ENCODE peak calls at places on chromosomes 6 and 20, in four cellular contexts. T, P, K and R are unnamed samples.

GRCh38 chr6:148596886-148597455 is 149.9 kb upstream of the UST start:
- DNase-seq in T (no peak), P (no peak), K (no peak), R (no peak)

GRCh38 chr20:35421322-35421721 is 9.5 kb upstream of the UQCC1 start:
- DNase-seq in T (no peak), P (no peak), K (no peak), R (no peak)

GRCh38 chr20:37642246-37642645 is 51.6 kb upstream of the CTNNBL1 start:
- DNase-seq in T (no peak), P (no peak), K (no peak), R (no peak)

GRCh38 chr20:17849901-17850673 is 118.5 kb downstream of the SNX5 start:
- DNase-seq in T (no peak), P (peak; percentile 62), K (no peak), R (no peak)

GRCh38 chr6:41042167-41042566 is at the start of gene TSPO2:
- DNase-seq in T (no peak), P (no peak), K (no peak), R (no peak)

GRCh38 chr20:48025061-48025515 is 239.8 kb upstream of the SULF2 start:
- DNase-seq in T (no peak), P (no peak), K (no peak), R (peak; percentile 41)

GRCh38 chr6:140174509-140174908 is 800.1 kb upstream of the CITED2 start:
- DNase-seq in T (no peak), P (no peak), K (no peak), R (no peak)

GRCh38 chr6:136289579-136290405 is at the start of gene BCLAF1:
- DNase-seq in T (peak; percentile 97), P (peak; percentile 99), K (peak; percentile 100), R (peak; percentile 99)

GRCh38 chr6:158150701-158151100 is 17.4 kb downstream of the SERAC1 start:
- DNase-seq in T (no peak), P (no peak), K (no peak), R (no peak)

GRCh38 chr6:6007311-6008113 is 787 bp upstream of the NRN1 start:
- DNase-seq in T (peak; percentile 36), P (no peak), K (no peak), R (peak; percentile 58)

GRCh38 chr6:160810238-160810637 is 108.2 kb downstream of the PLG start:
- DNase-seq in T (no peak), P (peak; percentile 16), K (no peak), R (no peak)

GRCh38 chr6:14910692-14911547 is 334.9 kb upstream of the JARID2 start:
- DNase-seq in T (no peak), P (no peak), K (no peak), R (no peak)

GRCh38 chr20:45359406-45360148 is 3.4 kb upstream of the SYS1 start:
- DNase-seq in T (no peak), P (peak; percentile 82), K (no peak), R (no peak)

GRCh38 chr20:4113996-4114603 is 98.7 kb upstream of the RNF24 start:
- DNase-seq in T (no peak), P (no peak), K (peak; percentile 31), R (no peak)

GRCh38 chr6:18135171-18135570 is 12.7 kb upstream of the NHLRC1 start:
- DNase-seq in T (no peak), P (no peak), K (no peak), R (no peak)

GRCh38 chr20:9126527-9126926 is 57.6 kb downstream of the PLCB4 start:
- DNase-seq in T (no peak), P (no peak), K (no peak), R (no peak)

GRCh38 chr6:94727710-94728109 is 849.6 kb upstream of the MANEA start:
- DNase-seq in T (no peak), P (no peak), K (no peak), R (no peak)

GRCh38 chr6:42315991-42316378 is 98.3 kb upstream of the MRPS10 start:
- DNase-seq in T (no peak), P (peak; percentile 48), K (peak; percentile 47), R (no peak)

GRCh38 chr6:100300221-100300736 is 164.4 kb downstream of the SIM1 start:
- DNase-seq in T (no peak), P (peak; percentile 71), K (no peak), R (no peak)

GRCh38 chr6:134517145-134517658 is 199.3 kb upstream of the SGK1 start:
- DNase-seq in T (peak; percentile 44), P (peak; percentile 69), K (peak; percentile 24), R (peak; percentile 33)

GRCh38 chr6:99146716-99147115 is 199.0 kb upstream of the FBXL4 start:
- DNase-seq in T (no peak), P (no peak), K (no peak), R (no peak)

GRCh38 chr6:80179691-80180090 is 73.2 kb downstream of the BCKDHB start:
- DNase-seq in T (no peak), P (no peak), K (no peak), R (no peak)

GRCh38 chr6:29112135-29112534 is 4.3 kb downstream of the OR2J3 start:
- DNase-seq in T (no peak), P (peak; percentile 31), K (peak; percentile 32), R (peak; percentile 21)

GRCh38 chr6:126107475-126108121 is 121.3 kb downstream of the TRMT11 start:
- DNase-seq in T (no peak), P (no peak), K (no peak), R (no peak)

GRCh38 chr6:56954389-56955170 is at the start of gene BEND6:
- DNase-seq in T (peak; percentile 60), P (peak; percentile 28), K (peak; percentile 90), R (peak; percentile 67)

GRCh38 chr20:51696304-51697118 is 71.7 kb downstream of the ATP9A start:
- DNase-seq in T (no peak), P (no peak), K (no peak), R (no peak)

GRCh38 chr6:11434565-11435326 is 102.8 kb upstream of the TMEM170B start:
- DNase-seq in T (peak; percentile 20), P (peak; percentile 100), K (no peak), R (no peak)

GRCh38 chr20:23050847-23051627 is 1.6 kb upstream of the THBD start:
- DNase-seq in T (peak; percentile 68), P (no peak), K (peak; percentile 92), R (peak; percentile 94)

GRCh38 chr6:95574811-95575210 is 2.5 kb upstream of the MANEA start:
- DNase-seq in T (no peak), P (peak; percentile 47), K (no peak), R (no peak)

GRCh38 chr6:69580696-69581095 is 216.1 kb downstream of the LMBRD1 start:
- DNase-seq in T (no peak), P (no peak), K (no peak), R (no peak)

GRCh38 chr6:122609881-122610689 is at the start of gene PKIB:
- DNase-seq in T (peak; percentile 90), P (peak; percentile 64), K (peak; percentile 56), R (peak; percentile 85)

GRCh38 chr6:69816017-69816416 is 19.2 kb upstream of the LMBRD1 start:
- DNase-seq in T (no peak), P (no peak), K (no peak), R (no peak)

GRCh38 chr20:24705486-24705885 is 236.1 kb downstream of the SYNDIG1 start:
- DNase-seq in T (no peak), P (no peak), K (peak; percentile 3), R (no peak)
- TF ChIP-seq ELF4 in T (no peak), P (no peak), K (no peak), R (no peak)

GRCh38 chr6:43800746-43801488 is 30.9 kb downstream of the VEGFA start:
- DNase-seq in T (no peak), P (no peak), K (no peak), R (no peak)
- TF ChIP-seq ELF4 in T (no peak), P (no peak), K (no peak), R (no peak)

DNA sequence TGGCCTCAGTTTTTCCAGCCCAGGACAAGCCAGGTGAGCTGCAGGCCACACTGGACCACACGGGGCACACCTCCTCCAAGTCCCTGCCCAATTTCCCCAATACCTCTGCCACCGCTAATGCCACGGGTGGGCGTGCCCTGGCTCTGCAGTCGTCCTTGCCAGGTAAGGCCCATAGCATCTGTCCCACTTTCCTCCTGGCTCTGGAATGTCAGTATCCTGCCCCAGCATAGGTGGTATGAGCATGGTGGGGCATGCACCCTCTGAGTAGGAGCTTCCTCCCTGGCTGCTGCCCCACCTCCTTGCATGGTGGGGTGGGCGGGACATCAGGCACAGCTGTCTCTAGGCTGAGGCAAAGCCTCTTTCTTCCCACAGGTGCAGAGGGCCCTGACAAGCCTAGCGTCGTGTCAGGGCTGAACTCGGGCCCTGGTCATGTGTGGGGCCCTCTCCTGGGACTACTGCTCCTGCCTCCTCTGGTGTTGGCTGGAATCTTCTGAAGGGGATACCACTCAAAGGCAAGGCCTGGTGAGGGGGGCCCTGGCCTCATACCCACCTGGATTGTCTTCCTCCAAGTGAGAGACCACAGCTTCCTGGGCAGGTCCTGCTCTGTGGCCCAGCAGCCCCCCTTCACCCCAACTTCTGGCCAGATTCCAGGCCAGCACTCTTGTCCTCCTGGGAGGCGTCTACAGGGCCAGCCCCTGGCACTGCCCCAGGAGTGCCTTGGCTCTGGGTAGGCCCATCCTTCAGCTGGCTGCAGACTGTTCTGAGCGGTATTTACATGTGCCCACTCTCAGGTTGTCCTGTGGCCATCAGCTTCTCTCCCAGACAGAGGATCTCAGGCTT is 9.1 kb downstream of the PI16 start:
- DNase-seq in T (no peak), P (no peak), K (no peak), R (peak; percentile 21)
- TF ChIP-seq ELF4 in T (no peak), P (no peak), K (no peak), R (no peak)

DNA sequence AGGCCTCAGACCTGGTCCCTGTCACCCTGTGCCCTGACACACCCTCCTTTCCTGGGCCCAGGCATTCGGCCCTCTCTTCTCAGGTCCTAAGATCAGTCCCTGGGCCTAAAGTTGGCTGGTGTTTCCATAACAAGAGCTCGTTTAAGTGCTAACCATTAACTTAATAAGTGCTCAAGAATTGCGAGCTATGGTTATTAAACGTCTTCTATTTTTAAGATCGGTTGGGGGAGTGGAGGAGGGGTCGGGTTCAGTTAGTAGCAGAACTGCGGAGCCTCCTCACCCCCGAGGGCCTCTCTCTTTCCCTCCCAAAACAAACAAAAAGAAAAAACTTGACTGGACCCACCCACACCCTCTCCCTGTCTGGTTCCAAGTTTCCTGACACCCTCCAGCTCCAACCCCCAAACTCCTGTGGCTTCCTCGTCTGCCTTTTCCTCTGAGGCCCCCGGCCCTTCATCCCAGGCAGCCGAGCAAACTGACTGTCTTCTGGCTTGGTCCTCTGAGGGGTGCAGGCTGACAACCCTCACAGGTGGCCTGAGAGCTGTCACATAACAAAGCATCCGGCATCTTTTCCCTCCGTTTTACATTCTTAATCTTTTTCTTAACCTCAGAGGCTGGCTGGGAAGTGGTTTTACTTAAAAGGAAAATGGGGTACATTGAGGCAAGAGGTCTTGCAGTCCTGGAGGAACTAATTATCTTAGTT is 2.0 kb downstream of the STK35 start:
- DNase-seq in T (no peak), P (peak; percentile 72), K (no peak), R (no peak)
- TF ChIP-seq ELF4 in T (no peak), P (no peak), K (no peak), R (no peak)

GRCh38 chr6:76835695-76836094 is 627.6 kb downstream of the HTR1B start:
- DNase-seq in T (no peak), P (no peak), K (no peak), R (no peak)

GRCh38 chr6:76839505-76839904 is 623.8 kb downstream of the HTR1B start:
- DNase-seq in T (no peak), P (no peak), K (no peak), R (no peak)

GRCh38 chr6:76840025-76840745 is 623.1 kb downstream of the HTR1B start:
- DNase-seq in T (no peak), P (no peak), K (no peak), R (no peak)

GRCh38 chr6:76835289-76835688 is 628.0 kb downstream of the HTR1B start:
- DNase-seq in T (no peak), P (no peak), K (no peak), R (no peak)

GRCh38 chr6:76837564-76837963 is 625.7 kb downstream of the HTR1B start:
- DNase-seq in T (no peak), P (no peak), K (no peak), R (no peak)
- TF ChIP-seq ELF4 in T (no peak), P (no peak), K (no peak), R (no peak)